ENCODE peak calls at places on chromosomes 4 and X, in four cellular contexts. One of them, this sample, is unnamed.

GRCh38 chrX:10356979-10357378 is 200.2 kb downstream of the CLCN4 start:
- DNase-seq in GM12878: no peak
- DNase-seq in CD4-positive, alpha-beta memory T cell: no peak
- DNase-seq in keratinocyte: no peak
- DNase-seq in this sample: no peak

GRCh38 chrX:130165181-130165702 is 399 bp downstream of the AIFM1 start:
- DNase-seq in GM12878: no peak
- DNase-seq in CD4-positive, alpha-beta memory T cell: no peak
- DNase-seq in keratinocyte: no peak
- DNase-seq in this sample: no peak

GRCh38 chr4:98501383-98501782 is 157.0 kb downstream of the TSPAN5 start:
- DNase-seq in GM12878: no peak
- DNase-seq in CD4-positive, alpha-beta memory T cell: no peak
- DNase-seq in keratinocyte: no peak
- DNase-seq in this sample: no peak

GRCh38 chrX:9188117-9188516 is 154.2 kb upstream of the FAM9B start:
- DNase-seq in GM12878: no peak
- DNase-seq in CD4-positive, alpha-beta memory T cell: no peak
- DNase-seq in keratinocyte: no peak
- DNase-seq in this sample: no peak

GRCh38 chrX:107599371-107599970 is 28.8 kb upstream of the PRPS1 start:
- DNase-seq in GM12878: no peak
- DNase-seq in CD4-positive, alpha-beta memory T cell: no peak
- DNase-seq in keratinocyte: no peak
- DNase-seq in this sample: no peak

GRCh38 chrX:2584216-2584615 is 83.4 kb upstream of the DHRSX start:
- DNase-seq in GM12878: no peak
- DNase-seq in CD4-positive, alpha-beta memory T cell: no peak
- DNase-seq in keratinocyte: no peak
- DNase-seq in this sample: no peak

GRCh38 chr4:182738283-182739047 is 178.7 kb downstream of the DCTD start:
- DNase-seq in GM12878: no peak
- DNase-seq in CD4-positive, alpha-beta memory T cell: no peak
- DNase-seq in keratinocyte: no peak
- DNase-seq in this sample: no peak

GRCh38 chr4:55365347-55365728 is 19.3 kb downstream of the SRD5A3 start:
- DNase-seq in GM12878: no peak
- DNase-seq in CD4-positive, alpha-beta memory T cell: no peak
- DNase-seq in keratinocyte: no peak
- DNase-seq in this sample: no peak

GRCh38 chrX:128929281-128930057 is 593.8 kb downstream of the SMARCA1 start:
- DNase-seq in GM12878: no peak
- DNase-seq in CD4-positive, alpha-beta memory T cell: no peak
- DNase-seq in keratinocyte: no peak
- DNase-seq in this sample: no peak

GRCh38 chr4:152936446-152937279 is 540 bp downstream of the FHDC1 start:
- DNase-seq in GM12878: no peak
- DNase-seq in CD4-positive, alpha-beta memory T cell: no peak
- DNase-seq in keratinocyte: no peak
- DNase-seq in this sample: no peak

GRCh38 chrX:133482345-133483041 is 67.2 kb upstream of the GPC4 start:
- DNase-seq in GM12878: no peak
- DNase-seq in CD4-positive, alpha-beta memory T cell: no peak
- DNase-seq in keratinocyte: no peak
- DNase-seq in this sample: no peak

GRCh38 chr4:26692014-26692726 is 108.3 kb downstream of the TBC1D19 start:
- DNase-seq in GM12878: no peak
- DNase-seq in CD4-positive, alpha-beta memory T cell: no peak
- DNase-seq in keratinocyte: no peak
- DNase-seq in this sample: no peak

GRCh38 chrX:43940811-43941210 is 32.4 kb downstream of the NDP start:
- DNase-seq in GM12878: no peak
- DNase-seq in CD4-positive, alpha-beta memory T cell: no peak
- DNase-seq in keratinocyte: no peak
- DNase-seq in this sample: no peak

GRCh38 chr4:122873146-122873545 is 46.5 kb downstream of the FGF2 start:
- DNase-seq in GM12878: no peak
- DNase-seq in CD4-positive, alpha-beta memory T cell: no peak
- DNase-seq in keratinocyte: no peak
- DNase-seq in this sample: no peak

GRCh38 chrX:23008431-23009099 is 8.8 kb downstream of the DDX53 start:
- DNase-seq in GM12878: no peak
- DNase-seq in CD4-positive, alpha-beta memory T cell: no peak
- DNase-seq in keratinocyte: no peak
- DNase-seq in this sample: no peak

DNA sequence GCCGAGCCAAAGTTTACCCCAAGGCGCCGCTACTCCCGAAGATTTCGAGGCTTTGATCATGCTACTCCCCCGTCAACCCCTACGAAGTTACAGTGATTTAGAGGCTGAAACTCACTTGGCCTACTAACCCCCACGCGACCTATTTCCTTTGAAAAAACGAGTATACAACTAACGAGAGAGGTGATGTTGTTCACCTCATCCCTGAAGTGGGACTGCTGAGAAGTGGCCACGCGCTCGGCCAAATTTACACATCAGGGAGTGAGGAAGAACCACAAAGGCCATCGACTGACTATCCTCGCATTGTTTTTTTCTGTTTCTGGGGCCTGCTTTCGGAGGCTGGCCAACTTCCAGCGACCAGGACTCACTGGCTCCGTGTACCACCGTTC is 37.7 kb downstream of the PGRMC1 start:
- DNase-seq in GM12878: no peak
- DNase-seq in CD4-positive, alpha-beta memory T cell: no peak
- DNase-seq in keratinocyte: no peak
- DNase-seq in this sample: no peak
- H3K27ac ChIP-seq in GM12878: no peak overlapping the region
- H3K27ac ChIP-seq in CD4-positive, alpha-beta memory T cell: no peak overlapping the region
- H3K27ac ChIP-seq in keratinocyte: no peak overlapping the region
- H3K27ac ChIP-seq in this sample: no peak overlapping the region

GRCh38 chr4:164177186-164177585 is 576.7 kb upstream of the SMIM31 start:
- DNase-seq in GM12878: no peak
- DNase-seq in CD4-positive, alpha-beta memory T cell: no peak
- DNase-seq in keratinocyte: no peak
- DNase-seq in this sample: no peak

GRCh38 chr4:164177753-164178152 is 576.2 kb upstream of the SMIM31 start:
- DNase-seq in GM12878: no peak
- DNase-seq in CD4-positive, alpha-beta memory T cell: no peak
- DNase-seq in keratinocyte: no peak
- DNase-seq in this sample: no peak
- H3K27ac ChIP-seq in GM12878: no peak overlapping the region
- H3K27ac ChIP-seq in CD4-positive, alpha-beta memory T cell: no peak overlapping the region
- H3K27ac ChIP-seq in keratinocyte: no peak overlapping the region
- H3K27ac ChIP-seq in this sample: no peak overlapping the region

GRCh38 chr4:7907142-7907541 is 32.5 kb downstream of the AFAP1 start:
- DNase-seq in GM12878: no peak
- DNase-seq in CD4-positive, alpha-beta memory T cell: no peak
- DNase-seq in keratinocyte: no peak
- DNase-seq in this sample: no peak
- H3K27ac ChIP-seq in GM12878: no peak overlapping the region
- H3K27ac ChIP-seq in CD4-positive, alpha-beta memory T cell: no peak overlapping the region
- H3K27ac ChIP-seq in keratinocyte: no peak overlapping the region
- H3K27ac ChIP-seq in this sample: no peak overlapping the region

DNA sequence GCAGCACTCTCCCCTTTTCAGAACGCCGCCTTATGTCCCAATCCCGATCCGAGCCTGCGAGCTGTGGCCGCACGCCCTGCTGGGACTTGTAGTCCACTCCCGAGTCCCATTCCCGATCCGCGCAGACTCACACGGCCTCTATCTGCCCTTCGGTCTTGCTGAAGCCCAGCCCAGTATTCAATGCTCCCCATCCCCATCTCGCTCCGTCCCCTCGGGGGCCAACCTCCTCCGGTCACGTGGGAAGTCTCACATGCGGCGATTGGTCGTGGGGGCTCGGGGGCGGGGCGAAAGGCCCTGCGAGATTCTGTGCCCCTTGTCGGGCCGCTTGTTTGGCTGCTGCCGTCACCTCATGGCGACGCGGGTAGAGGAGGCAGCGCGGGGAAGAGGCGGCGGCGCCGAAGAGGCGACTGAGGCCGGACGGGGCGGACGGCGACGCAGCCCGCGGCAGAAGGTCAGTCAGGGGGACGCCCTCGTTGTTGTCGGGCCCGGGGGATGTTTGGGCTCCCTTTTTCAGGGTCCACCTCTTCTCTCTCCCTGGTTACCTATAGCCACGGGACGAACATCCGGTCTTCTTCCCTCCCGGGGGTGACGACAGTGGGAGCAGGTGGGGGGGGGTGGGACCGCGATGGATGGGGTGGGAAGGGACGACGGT is at the start of gene TXLNG:
- DNase-seq in GM12878: peak; percentile 99
- DNase-seq in CD4-positive, alpha-beta memory T cell: peak; percentile 99
- DNase-seq in keratinocyte: peak; percentile 100
- DNase-seq in this sample: peak; percentile 95
- H3K27ac ChIP-seq in GM12878: peak within 1 kb of the TSS; percentile 73
- H3K27ac ChIP-seq in CD4-positive, alpha-beta memory T cell: peak within 1 kb of the TSS; percentile 77
- H3K27ac ChIP-seq in keratinocyte: peak within 1 kb of the TSS; percentile 79
- H3K27ac ChIP-seq in this sample: peak within 1 kb of the TSS; percentile 45

DNA sequence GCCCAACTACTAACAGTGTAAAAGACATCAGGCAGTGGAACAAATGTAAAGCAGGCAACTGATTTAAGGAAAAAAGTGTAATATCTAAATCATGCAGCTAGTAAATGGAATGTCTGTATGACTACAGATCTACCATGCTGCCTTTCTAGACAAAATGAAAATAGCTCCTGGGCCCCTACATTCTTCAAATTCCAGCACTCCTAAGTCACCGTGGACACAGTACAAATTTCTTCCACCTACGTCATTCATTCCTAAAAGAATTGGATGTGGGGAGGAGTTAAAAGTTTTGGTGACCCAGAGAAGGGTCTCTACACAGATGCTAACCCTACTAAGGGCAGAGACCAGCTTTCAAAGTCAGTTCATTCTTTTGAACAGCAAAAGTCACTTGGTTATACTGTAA is 137.2 kb upstream of the ARHGEF9 start:
- DNase-seq in GM12878: no peak
- DNase-seq in CD4-positive, alpha-beta memory T cell: no peak
- DNase-seq in keratinocyte: no peak
- DNase-seq in this sample: no peak
- H3K27ac ChIP-seq in GM12878: no peak overlapping the region
- H3K27ac ChIP-seq in CD4-positive, alpha-beta memory T cell: no peak overlapping the region
- H3K27ac ChIP-seq in keratinocyte: no peak overlapping the region
- H3K27ac ChIP-seq in this sample: peak overlapping the region; percentile 43

GRCh38 chr4:139241784-139242151 is 38.3 kb downstream of the MGARP start:
- DNase-seq in GM12878: no peak
- DNase-seq in CD4-positive, alpha-beta memory T cell: no peak
- DNase-seq in keratinocyte: no peak
- DNase-seq in this sample: no peak
- H3K27ac ChIP-seq in GM12878: no peak overlapping the region
- H3K27ac ChIP-seq in CD4-positive, alpha-beta memory T cell: no peak overlapping the region
- H3K27ac ChIP-seq in keratinocyte: no peak overlapping the region
- H3K27ac ChIP-seq in this sample: peak overlapping the region; percentile 89

DNA sequence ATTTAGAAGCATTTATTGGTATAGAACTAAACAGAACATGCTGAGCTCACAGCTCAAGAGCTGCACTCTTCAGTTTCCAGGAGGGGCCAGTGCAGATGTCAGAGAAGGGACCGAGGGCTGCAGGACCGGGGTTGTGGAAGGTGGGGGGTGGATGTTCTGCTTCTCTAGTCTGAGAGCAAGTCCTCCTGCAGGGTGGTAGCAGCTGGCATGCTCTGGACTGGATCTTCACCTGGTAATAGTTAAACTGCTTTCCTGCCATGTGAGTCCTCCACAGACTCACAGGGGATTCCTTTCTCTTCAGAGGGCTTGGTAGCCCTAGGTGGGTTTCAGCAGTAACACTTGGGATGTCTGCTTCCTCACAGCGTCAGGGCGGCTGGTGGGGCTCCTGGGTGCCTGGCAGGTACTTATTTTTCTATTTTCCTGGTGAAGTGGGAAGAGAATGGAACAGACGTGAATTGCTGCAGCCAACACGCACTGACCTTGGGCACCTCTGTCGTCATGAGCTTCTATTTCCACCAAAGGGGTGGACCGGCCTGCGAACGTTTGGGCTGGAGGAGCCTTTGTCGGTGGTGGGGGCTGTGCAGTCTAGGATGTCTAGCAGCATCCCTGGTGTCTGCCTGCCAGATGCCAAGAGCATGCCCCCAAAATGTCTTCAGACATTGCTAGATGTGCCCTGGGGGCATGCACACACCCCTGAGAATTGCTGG is 2.5 kb downstream of the MAEA start:
- DNase-seq in GM12878: no peak
- DNase-seq in CD4-positive, alpha-beta memory T cell: no peak
- DNase-seq in keratinocyte: no peak
- DNase-seq in this sample: no peak
- H3K27ac ChIP-seq in GM12878: no peak overlapping the region
- H3K27ac ChIP-seq in CD4-positive, alpha-beta memory T cell: no peak overlapping the region
- H3K27ac ChIP-seq in keratinocyte: no peak overlapping the region
- H3K27ac ChIP-seq in this sample: no peak overlapping the region

This sample was measured in epithelial cell of prostate.